ENCODE peak calls at places on chromosomes 13 and 19, in four cellular contexts. Q, Y, P and U are unnamed samples.

GRCh38 chr19:13842294-13843103 is 34.4 kb upstream of the NANOS3 start:
- DNase-seq in Q (peak; percentile 89), Y (peak; percentile 74), P (peak; percentile 97), U (peak; percentile 93)

GRCh38 chr19:7850429-7850819 is 20.4 kb downstream of the EVI5L start:
- DNase-seq in Q (no peak), Y (peak; percentile 43), P (peak; percentile 63), U (peak; percentile 72)

GRCh38 chr19:7862413-7862951 is 11.7 kb downstream of the PRR36 start:
- DNase-seq in Q (no peak), Y (peak; percentile 97), P (peak; percentile 87), U (no peak)

GRCh38 chr13:108365255-108365654 is 95.7 kb downstream of the TNFSF13B start:
- DNase-seq in Q (no peak), Y (no peak), P (no peak), U (no peak)

GRCh38 chr13:43023244-43023931 is at the start of gene DNAJC15:
- DNase-seq in Q (peak; percentile 84), Y (no peak), P (peak; percentile 91), U (peak; percentile 91)

GRCh38 chr19:31527443-31527842 is 178.2 kb upstream of the TSHZ3 start:
- DNase-seq in Q (no peak), Y (no peak), P (no peak), U (no peak)

GRCh38 chr13:112997188-112998135 is 28.4 kb downstream of the MCF2L start:
- DNase-seq in Q (no peak), Y (no peak), P (no peak), U (no peak)

GRCh38 chr13:110336681-110337080 is 29.6 kb downstream of the COL4A2 start:
- DNase-seq in Q (no peak), Y (no peak), P (no peak), U (no peak)

GRCh38 chr19:48565090-48565489 is 13.1 kb downstream of the SULT2B1 start:
- DNase-seq in Q (no peak), Y (no peak), P (no peak), U (no peak)

GRCh38 chr19:15332311-15332996 is at the start of gene BRD4:
- DNase-seq in Q (peak; percentile 58), Y (peak; percentile 84), P (peak; percentile 94), U (no peak)

GRCh38 chr19:39379865-39380399 is 11.0 kb downstream of the PAF1 start:
- DNase-seq in Q (no peak), Y (no peak), P (no peak), U (no peak)

GRCh38 chr13:37011788-37012187 is 11.2 kb downstream of the EXOSC8 start:
- DNase-seq in Q (no peak), Y (no peak), P (no peak), U (no peak)

GRCh38 chr13:102770435-102770834 is 3.2 kb downstream of the TEX30 start:
- DNase-seq in Q (no peak), Y (no peak), P (no peak), U (no peak)

GRCh38 chr13:67776171-67776570 is 546.0 kb upstream of the PCDH9 start:
- DNase-seq in Q (no peak), Y (no peak), P (no peak), U (no peak)

GRCh38 chr19:31226536-31226935 is 122.7 kb downstream of the TSHZ3 start:
- DNase-seq in Q (no peak), Y (no peak), P (no peak), U (no peak)

GRCh38 chr13:47418206-47418920 is 521.5 kb upstream of the HTR2A start:
- DNase-seq in Q (no peak), Y (no peak), P (no peak), U (no peak)

GRCh38 chr13:39038569-39038898 is 278 bp downstream of the NHLRC3 start:
- DNase-seq in Q (no peak), Y (no peak), P (no peak), U (no peak)

GRCh38 chr13:107866007-107866665 is 349.2 kb downstream of the LIG4 start:
- DNase-seq in Q (no peak), Y (peak; percentile 77), P (peak; percentile 70), U (peak; percentile 79)

GRCh38 chr13:59111711-59112110 is 1052.0 kb downstream of the DIAPH3 start:
- DNase-seq in Q (no peak), Y (no peak), P (no peak), U (no peak)

GRCh38 chr13:108375034-108375433 is 105.5 kb downstream of the TNFSF13B start:
- DNase-seq in Q (no peak), Y (no peak), P (no peak), U (no peak)

GRCh38 chr13:58889474-58889873 is 1257.9 kb downstream of the PCDH17 start:
- DNase-seq in Q (no peak), Y (no peak), P (no peak), U (no peak)

GRCh38 chr19:14033946-14034345 is 2.4 kb downstream of the IL27RA start:
- DNase-seq in Q (no peak), Y (no peak), P (no peak), U (no peak)

GRCh38 chr19:12833747-12834417 is 497 bp downstream of the RTBDN start:
- DNase-seq in Q (no peak), Y (peak; percentile 76), P (no peak), U (no peak)

GRCh38 chr19:58053480-58054156 is 5.5 kb upstream of the ZNF135 start:
- DNase-seq in Q (no peak), Y (no peak), P (no peak), U (no peak)

GRCh38 chr13:20461860-20462532 is 63.7 kb downstream of the CRYL1 start:
- DNase-seq in Q (no peak), Y (no peak), P (no peak), U (no peak)

GRCh38 chr13:106566682-106567420 is 1.1 kb downstream of the ARGLU1 start:
- DNase-seq in Q (peak; percentile 63), Y (peak; percentile 68), P (peak; percentile 83), U (no peak)

GRCh38 chr19:48540110-48540509 is 11.9 kb upstream of the SULT2B1 start:
- DNase-seq in Q (no peak), Y (no peak), P (no peak), U (no peak)

GRCh38 chr13:34001357-34001756 is 183.4 kb downstream of the RFC3 start:
- DNase-seq in Q (no peak), Y (no peak), P (no peak), U (no peak)

GRCh38 chr19:13132471-13133166 is 14.6 kb downstream of the NACC1 start:
- DNase-seq in Q (no peak), Y (no peak), P (no peak), U (no peak)

GRCh38 chr13:41061075-41061913 is at the start of gene WBP4:
- DNase-seq in Q (peak; percentile 96), Y (peak; percentile 91), P (peak; percentile 97), U (peak; percentile 96)
- TF ChIP-seq CTCF in Q (peak; percentile 6), Y (no peak), P (peak; percentile 15), U (peak; percentile 47)

GRCh38 chr13:91017669-91018053 is 329.8 kb upstream of the MIR17HG start:
- DNase-seq in Q (no peak), Y (peak; percentile 51), P (peak; percentile 43), U (no peak)
- TF ChIP-seq CTCF in Q (no peak), Y (no peak), P (no peak), U (peak; percentile 38)

GRCh38 chr13:27283906-27284523 is 13.4 kb downstream of the RASL11A start:
- DNase-seq in Q (peak; percentile 37), Y (no peak), P (no peak), U (no peak)
- TF ChIP-seq CTCF in Q (peak; percentile 41), Y (peak; percentile 42), P (peak; percentile 48), U (peak; percentile 70)

DNA sequence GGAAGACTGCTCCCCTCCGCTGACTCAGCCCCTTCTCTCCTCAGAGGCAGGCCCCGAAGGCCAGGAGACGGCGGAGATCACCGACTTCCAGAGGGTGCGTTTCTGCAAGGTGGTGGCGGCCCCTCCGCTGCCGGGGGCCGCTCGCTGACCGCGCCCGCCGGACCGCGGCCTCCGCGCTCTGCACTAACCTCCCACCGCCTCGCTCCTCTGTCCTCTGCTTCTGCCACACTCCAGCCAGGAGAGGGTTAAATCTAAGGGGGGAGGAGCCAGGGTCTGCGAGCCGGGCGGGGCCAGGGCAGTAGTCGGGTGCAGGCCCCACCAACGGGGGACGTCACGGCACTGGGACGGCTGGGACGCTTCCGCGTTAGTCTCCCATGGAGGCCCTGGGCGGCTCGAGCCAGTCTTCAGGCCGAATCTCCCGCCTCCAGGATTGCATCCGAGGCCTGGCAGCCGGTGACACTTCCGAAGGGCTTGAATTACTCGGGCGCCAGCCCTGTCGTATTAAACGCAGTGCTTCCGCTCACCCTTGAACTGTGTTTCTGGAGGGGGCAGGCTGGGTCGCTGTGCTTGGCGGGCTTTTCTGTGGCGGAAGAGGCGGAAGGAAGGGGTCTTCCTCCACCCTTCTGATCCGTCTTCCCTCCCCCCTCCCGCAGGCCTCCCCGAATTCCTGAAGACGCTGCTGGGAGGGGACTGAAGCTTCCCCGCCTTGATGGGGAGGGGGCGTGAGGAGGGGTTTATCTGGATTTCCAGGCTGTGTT is 1.2 kb upstream of the INAFM1 start:
- DNase-seq in Q (peak; percentile 95), Y (peak; percentile 92), P (peak; percentile 98), U (peak; percentile 99)
- TF ChIP-seq CTCF in Q (peak; percentile 11), Y (no peak), P (no peak), U (peak; percentile 34)

GRCh38 chr19:42199440-42200115 is 17.9 kb downstream of the DEDD2 start:
- DNase-seq in Q (peak; percentile 55), Y (no peak), P (peak; percentile 77), U (no peak)
- TF ChIP-seq CTCF in Q (no peak), Y (no peak), P (no peak), U (no peak)

DNA sequence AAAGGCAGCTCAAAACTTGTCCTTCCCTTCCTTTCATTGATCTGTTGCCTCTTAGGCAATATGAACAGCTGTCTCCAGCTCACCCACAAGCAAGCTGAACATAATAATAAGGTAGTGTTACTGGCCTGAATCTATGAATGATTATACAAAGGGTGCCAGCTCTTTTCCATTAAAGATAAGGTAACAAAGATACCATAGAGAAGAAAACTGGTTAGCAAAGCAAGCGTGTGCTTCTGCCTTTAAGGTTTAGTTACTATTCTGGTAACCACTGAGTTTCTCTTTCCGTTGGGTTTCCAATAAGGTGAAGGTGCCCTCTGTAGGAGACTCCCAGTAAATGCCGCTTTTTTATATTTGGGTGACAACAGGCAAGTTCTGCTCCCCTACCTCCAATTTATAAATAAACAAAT is 12.1 kb upstream of the DACH1 start:
- DNase-seq in Q (no peak), Y (peak; percentile 20), P (no peak), U (no peak)
- TF ChIP-seq CTCF in Q (no peak), Y (peak; percentile 83), P (peak; percentile 58), U (peak; percentile 82)

DNA sequence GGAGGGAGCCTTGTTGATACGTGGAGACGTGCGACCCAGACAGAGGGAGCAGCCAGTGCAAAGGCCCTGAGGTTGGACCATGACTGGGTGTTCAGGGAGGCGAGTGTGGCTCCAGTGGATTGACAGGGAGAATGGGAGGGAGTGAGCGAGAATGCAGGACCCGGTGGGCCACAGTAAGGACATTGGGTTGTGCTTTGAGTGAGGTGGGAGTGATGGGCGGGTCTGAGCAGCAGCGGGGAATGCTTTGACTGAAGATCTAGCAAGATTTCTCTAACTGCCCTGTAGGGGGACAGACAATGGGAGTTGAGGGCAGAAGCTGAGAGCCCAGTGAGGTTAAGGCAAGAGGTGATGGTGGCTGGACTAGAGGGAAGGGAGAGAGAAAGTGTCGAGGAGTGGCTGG is 7.7 kb upstream of the NANOS2 start:
- DNase-seq in Q (no peak), Y (no peak), P (peak; percentile 25), U (no peak)
- TF ChIP-seq CTCF in Q (no peak), Y (peak; percentile 33), P (no peak), U (peak; percentile 28)